ENCODE peak calls at places on chromosomes 7 and 10, in five cellular contexts. Z, A, U, B and L are unnamed samples.
A peak's percentile ranks its signal among the peaks of the same experiment; 100 is the strongest.

GRCh38 chr7:8260871-8261707 is 878 bp downstream of the ICA1 start:
- DNase-seq in Z (no peak), A (peak; percentile 2), B (peak; percentile 21), U (peak; percentile 20), L (no peak)

GRCh38 chr7:55247466-55247865 is 117.7 kb upstream of the LANCL2 start:
- DNase-seq in U (peak; percentile 13), A (no peak), Z (no peak), B (no peak), L (peak; percentile 79)

GRCh38 chr10:65614956-65615565 is 1310.8 kb upstream of the LRRTM3 start:
- DNase-seq in A (no peak), Z (no peak), U (no peak), B (no peak), L (no peak)

GRCh38 chr10:22246680-22247391 is 29.0 kb upstream of the EBLN1 start:
- DNase-seq in Z (no peak), B (no peak), U (peak; percentile 93), A (no peak), L (peak; percentile 96)

GRCh38 chr10:62614389-62615157 is 189.9 kb upstream of the ADO start:
- DNase-seq in B (no peak), U (peak; percentile 71), Z (no peak), A (no peak), L (no peak)

GRCh38 chr10:48221814-48222213 is 52.7 kb downstream of the FRMPD2 start:
- DNase-seq in A (no peak), U (no peak), Z (no peak), B (no peak), L (no peak)

GRCh38 chr7:75054744-75055527 is 18.7 kb downstream of the RCC1L start:
- DNase-seq in Z (no peak), U (peak; percentile 71), A (peak; percentile 67), B (peak; percentile 22), L (peak; percentile 93)

GRCh38 chr10:485776-486572 is 203.5 kb downstream of the DIP2C start:
- DNase-seq in A (no peak), B (peak; percentile 55), U (no peak), Z (no peak), L (peak; percentile 52)

GRCh38 chr10:97222346-97222961 is 36.7 kb upstream of the SLIT1 start:
- DNase-seq in A (peak; percentile 4), Z (no peak), U (no peak), B (peak; percentile 82), L (no peak)

GRCh38 chr7:26208040-26208439 is 6.5 kb downstream of the CBX3 start:
- DNase-seq in A (no peak), U (no peak), Z (no peak), B (no peak), L (no peak)